ENCODE peak calls at places on chromosomes 2 and 18, in six cellular contexts. P, G, K, B, Z and N are unnamed samples.
A peak's percentile ranks its signal among the peaks of the same experiment; 100 is the strongest.

GRCh38 chr18:48140738-48141137 is 210.3 kb upstream of the SMAD2 start:
- DNase-seq in P (no peak), Z (no peak), K (no peak), B (no peak), G (no peak), N (no peak)

GRCh38 chr2:41965886-41966285 is 81.9 kb upstream of the PKDCC start:
- DNase-seq in G (no peak), B (no peak), K (no peak), P (no peak), Z (peak; percentile 82), N (no peak)

GRCh38 chr2:285506-285905 is 2.4 kb downstream of the ALKAL2 start:
- DNase-seq in P (no peak), K (no peak), G (no peak), B (no peak), Z (no peak), N (no peak)

GRCh38 chr2:11710210-11710609 is 36.2 kb upstream of the LPIN1 start:
- DNase-seq in K (no peak), Z (no peak), B (no peak), G (no peak), P (peak; percentile 80), N (no peak)

GRCh38 chr2:118046628-118047210 is 32.8 kb upstream of the CCDC93 start:
- DNase-seq in G (peak; percentile 49), K (no peak), P (peak; percentile 21), B (no peak), Z (no peak), N (no peak)

GRCh38 chr2:216486708-216487107 is 11.9 kb upstream of the RPL37A start:
- DNase-seq in K (no peak), Z (no peak), P (no peak), B (no peak), G (no peak), N (no peak)

GRCh38 chr2:230627806-230628724 is 84.6 kb upstream of the CAB39 start:
- DNase-seq in Z (no peak), G (peak; percentile 21), P (no peak), B (no peak), K (no peak), N (no peak)

GRCh38 chr2:20565623-20566236 is 85.2 kb downstream of the HS1BP3 start:
- DNase-seq in Z (peak; percentile 31), P (no peak), B (no peak), G (no peak), K (no peak), N (no peak)

GRCh38 chr2:108383146-108383830 is 5.5 kb downstream of the SULT1C4 start:
- DNase-seq in G (no peak), K (no peak), P (peak; percentile 2), B (no peak), Z (no peak), N (no peak)

GRCh38 chr2:130391872-130392670 is 36.2 kb downstream of the PTPN18 start:
- DNase-seq in B (no peak), Z (no peak), K (no peak), G (no peak), P (peak; percentile 23), N (no peak)

GRCh38 chr2:85330839-85331636 is 3.2 kb upstream of the TGOLN2 start:
- DNase-seq in K (no peak), B (no peak), G (no peak), Z (no peak), P (no peak), N (peak; percentile 26)

GRCh38 chr2:109637749-109638570 is 23.8 kb downstream of the SOWAHC start:
- DNase-seq in Z (no peak), P (no peak), B (no peak), K (no peak), G (no peak), N (no peak)

GRCh38 chr2:39313575-39313974 is 69.8 kb upstream of the CDKL4 start:
- DNase-seq in Z (no peak), B (no peak), K (no peak), G (no peak), P (peak; percentile 21), N (no peak)

GRCh38 chr2:229884775-229885699 is 36.8 kb downstream of the TRIP12 start:
- DNase-seq in Z (no peak), P (no peak), K (no peak), B (no peak), G (no peak), N (no peak)

GRCh38 chr18:79680100-79680879 is 687 bp downstream of the CTDP1 start:
- DNase-seq in P (peak; percentile 44), B (peak; percentile 50), G (peak; percentile 71), Z (peak; percentile 45), K (peak; percentile 63), N (peak; percentile 58)

GRCh38 chr18:75433098-75433497 is 5.6 kb upstream of the SMIM21 start:
- DNase-seq in P (no peak), Z (no peak), B (no peak), G (no peak), K (no peak), N (no peak)

GRCh38 chr2:157260403-157261198 is 3.1 kb downstream of the GALNT5 start:
- DNase-seq in Z (no peak), G (peak; percentile 74), B (no peak), K (no peak), P (no peak), N (no peak)

GRCh38 chr2:137535897-137536296 is 428.4 kb upstream of the HNMT start:
- DNase-seq in Z (no peak), G (no peak), P (no peak), K (no peak), B (no peak), N (no peak)

GRCh38 chr18:66548747-66549146 is 55.1 kb downstream of the CDH19 start:
- DNase-seq in P (no peak), Z (no peak), K (no peak), G (no peak), B (no peak), N (no peak)

GRCh38 chr2:76427447-76427846 is 716.7 kb upstream of the GCFC2 start:
- DNase-seq in G (no peak), K (no peak), B (no peak), P (no peak), Z (no peak), N (no peak)

GRCh38 chr2:207502199-207502598 is 27.6 kb upstream of the CREB1 start:
- DNase-seq in K (no peak), G (no peak), B (no peak), Z (no peak), P (no peak), N (no peak)

GRCh38 chr2:18346364-18346763 is 214.1 kb downstream of the RDH14 start:
- DNase-seq in P (no peak), K (no peak), G (no peak), B (no peak), Z (peak; percentile 47), N (no peak)

GRCh38 chr18:3454365-3455089 is 4.6 kb downstream of the TGIF1 start:
- DNase-seq in Z (no peak), B (no peak), K (no peak), G (peak; percentile 69), P (peak; percentile 46), N (peak; percentile 73)

GRCh38 chr2:50556934-50557575 is 474.9 kb downstream of the NRXN1 start:
- DNase-seq in P (peak; percentile 75), G (peak; percentile 3), K (no peak), B (no peak), Z (no peak), N (no peak)

GRCh38 chr2:239252433-239253200 is 148.2 kb downstream of the HDAC4 start:
- DNase-seq in K (peak; percentile 76), B (no peak), Z (peak; percentile 91), G (no peak), P (no peak), N (no peak)

GRCh38 chr2:200471324-200471848 is 38.5 kb downstream of the KCTD18 start:
- DNase-seq in B (no peak), Z (no peak), G (peak; percentile 51), P (peak; percentile 11), K (no peak), N (no peak)

GRCh38 chr2:230326453-230327417 is at the start of gene SP140L:
- DNase-seq in P (peak; percentile 68), G (peak; percentile 92), B (peak; percentile 85), Z (peak; percentile 91), K (peak; percentile 88), N (peak; percentile 91)

GRCh38 chr2:5479265-5479928 is 212.8 kb upstream of the SOX11 start:
- DNase-seq in P (no peak), G (no peak), B (no peak), K (no peak), Z (no peak), N (no peak)

GRCh38 chr2:3780477-3781402 is 77.4 kb downstream of the DCDC2C start:
- DNase-seq in Z (peak; percentile 85), B (peak; percentile 55), K (peak; percentile 65), P (no peak), G (peak; percentile 25), N (peak; percentile 63)

GRCh38 chr18:36700955-36701354 is 127.8 kb downstream of the TPGS2 start:
- DNase-seq in B (no peak), G (no peak), P (no peak), K (no peak), Z (no peak), N (no peak)

GRCh38 chr2:173659522-173659921 is 304.9 kb downstream of the CDCA7 start:
- DNase-seq in Z (no peak), P (no peak), K (no peak), B (no peak), G (no peak), N (no peak)

GRCh38 chr2:217362290-217362689 is 502.4 kb upstream of the TNP1 start:
- DNase-seq in B (no peak), P (no peak), Z (no peak), G (no peak), K (no peak), N (no peak)

DNA sequence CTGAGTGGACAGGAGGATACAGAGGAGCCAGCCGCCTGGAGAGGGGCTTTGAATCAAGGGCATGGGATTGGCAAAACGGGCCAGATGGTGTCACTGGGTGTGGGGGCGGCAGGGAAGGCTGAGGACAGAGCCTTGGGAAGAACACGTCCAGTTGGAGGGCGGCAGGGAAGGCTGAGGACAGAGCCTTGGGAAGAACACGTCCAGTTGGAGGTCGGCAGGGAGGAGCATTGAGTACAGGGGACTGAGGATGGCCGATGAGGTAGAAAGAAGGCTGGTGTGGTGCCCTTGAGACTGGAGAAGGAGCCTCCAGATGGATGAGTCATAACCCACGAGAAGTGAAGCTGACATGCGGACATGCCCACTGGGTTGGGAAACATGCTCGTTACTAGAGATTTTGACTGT is 4.5 kb downstream of the HES6 start:
- DNase-seq in G (no peak), Z (no peak), P (no peak), B (no peak), K (no peak), N (no peak)
- H3K27me3 ChIP-seq in G (no peaks in the 10 kb centered on the region), Z (no peaks in the 10 kb centered on the region), P (peaks cover 2% of the 10 kb centered on the region), B (no peaks in the 10 kb centered on the region), K (peaks cover 9% of the 10 kb centered on the region), N (no peaks in the 10 kb centered on the region)

GRCh38 chr2:240791211-240791800 is 28.7 kb downstream of the KIF1A start:
- DNase-seq in K (no peak), Z (no peak), P (no peak), G (no peak), B (no peak), N (no peak)
- H3K27me3 ChIP-seq in K (peaks cover 16% of the 10 kb centered on the region), Z (no peaks in the 10 kb centered on the region), P (peaks cover 3% of the 10 kb centered on the region), G (no peaks in the 10 kb centered on the region), B (no peaks in the 10 kb centered on the region), N (no peaks in the 10 kb centered on the region)

GRCh38 chr2:96530144-96530430 is 6.5 kb upstream of the ARID5A start:
- DNase-seq in Z (no peak), K (no peak), P (no peak), G (no peak), B (no peak), N (no peak)
- H3K27me3 ChIP-seq in Z (no peaks in the 10 kb centered on the region), K (no peaks in the 10 kb centered on the region), P (peaks cover 2% of the 10 kb centered on the region), G (no peaks in the 10 kb centered on the region), B (no peaks in the 10 kb centered on the region), N (no peaks in the 10 kb centered on the region)

GRCh38 chr2:70895998-70896764 is 39.5 kb upstream of the ATP6V1B1 start:
- DNase-seq in G (no peak), P (no peak), Z (no peak), K (no peak), B (no peak), N (no peak)
- H3K27me3 ChIP-seq in G (peaks cover 26% of the 10 kb centered on the region), P (peaks cover 49% of the 10 kb centered on the region), Z (no peaks in the 10 kb centered on the region), K (peaks cover 96% of the 10 kb centered on the region), B (peaks cover 30% of the 10 kb centered on the region), N (no peaks in the 10 kb centered on the region)